ENCODE peak calls at places on chromosomes 13 and 19, in six cellular contexts. G is HCEC 1CT, F is gastrocnemius medialis, O is NCI-H524, T is non-pigmented ciliary epithelial cell, S is RPMI7951. Q is an unnamed sample.

GRCh38 chr13:50125556-50126377 is 110.5 kb downstream of the KCNRG start:
- DNase-seq in O (peak), G (peak), S (peak), T (no peak), F (peak), Q (peak)

GRCh38 chr19:52898101-52898500 is 666 bp upstream of the ZNF320 start:
- DNase-seq in S (no peak), T (no peak), G (no peak), F (no peak), O (no peak), Q (peak)

GRCh38 chr13:28568286-28568685 is 73.4 kb upstream of the FLT1 start:
- DNase-seq in S (no peak), O (peak), G (no peak), T (no peak), F (peak), Q (no peak)

GRCh38 chr13:51083706-51084105 is 27.4 kb downstream of the C13orf42 start:
- DNase-seq in T (no peak), O (no peak), G (no peak), F (no peak), S (no peak), Q (no peak)

GRCh38 chr13:66803759-66804456 is 426.2 kb downstream of the PCDH9 start:
- DNase-seq in T (no peak), O (no peak), F (no peak), G (peak), S (no peak), Q (no peak)

GRCh38 chr19:13833330-13834265 is 38.4 kb downstream of the ZSWIM4 start:
- DNase-seq in F (peak), S (peak), O (peak), T (no peak), G (peak), Q (peak)

GRCh38 chr13:44249439-44249838 is 124.2 kb upstream of the SERP2 start:
- DNase-seq in F (peak), T (no peak), O (no peak), S (peak), G (no peak), Q (no peak)

GRCh38 chr19:6753178-6754031 is 13.8 kb downstream of the SH2D3A start:
- DNase-seq in S (peak), T (no peak), F (peak), O (no peak), G (peak), Q (peak)

GRCh38 chr19:15260939-15261338 is 28.7 kb upstream of the EPHX3 start:
- DNase-seq in O (peak), S (no peak), F (no peak), G (no peak), T (no peak), Q (peak)

GRCh38 chr13:44458313-44458975 is 84.8 kb downstream of the SERP2 start:
- DNase-seq in O (no peak), F (no peak), S (no peak), T (no peak), G (no peak), Q (no peak)

GRCh38 chr19:29717051-29717450 is 2.0 kb upstream of the C19orf12 start:
- DNase-seq in O (no peak), S (no peak), G (no peak), F (no peak), T (no peak), Q (no peak)

GRCh38 chr13:23433171-23434153 is at the start of gene SACS:
- DNase-seq in F (peak), O (peak), S (peak), G (peak), T (no peak), Q (peak)

GRCh38 chr13:85194482-85194881 is 604.7 kb downstream of the SLITRK6 start:
- DNase-seq in G (no peak), F (no peak), S (no peak), O (no peak), T (no peak), Q (no peak)

GRCh38 chr13:35927554-35927953 is 203.6 kb downstream of the DCLK1 start:
- DNase-seq in F (no peak), O (no peak), S (peak), T (peak), G (no peak), Q (no peak)

GRCh38 chr13:34249546-34249945 is 431.6 kb downstream of the RFC3 start:
- DNase-seq in T (no peak), S (no peak), O (no peak), G (no peak), F (no peak), Q (no peak)

GRCh38 chr19:6632002-6632621 is 37.8 kb downstream of the TNFSF14 start:
- DNase-seq in O (peak), G (peak), S (peak), F (peak), T (peak), Q (peak)

GRCh38 chr13:44474122-44474910 is 100.7 kb downstream of the SERP2 start:
- DNase-seq in G (peak), T (no peak), S (peak), O (no peak), F (no peak), Q (no peak)

GRCh38 chr19:13774217-13775191 is at the start of gene C19orf53:
- DNase-seq in F (peak), T (peak), O (peak), S (peak), G (peak), Q (peak)

GRCh38 chr13:108980237-108980636 is 350.8 kb downstream of the MYO16 start:
- DNase-seq in S (no peak), O (no peak), F (no peak), G (no peak), T (no peak), Q (no peak)

GRCh38 chr19:39155741-39156140 is 30.2 kb downstream of the PAK4 start:
- DNase-seq in F (no peak), G (no peak), O (no peak), T (no peak), S (no peak), Q (no peak)

GRCh38 chr19:43779147-43779819 is 1.5 kb downstream of the KCNN4 start:
- DNase-seq in T (no peak), G (no peak), O (no peak), F (no peak), S (no peak), Q (no peak)

GRCh38 chr19:7191946-7192691 is 102.1 kb downstream of the INSR start:
- DNase-seq in F (no peak), T (no peak), G (no peak), S (peak), O (no peak), Q (no peak)

GRCh38 chr13:21010621-21011020 is 50.8 kb downstream of the LATS2 start:
- DNase-seq in S (peak), O (no peak), T (no peak), F (no peak), G (no peak), Q (no peak)

GRCh38 chr13:34577051-34577450 is 365.0 kb upstream of the NBEA start:
- DNase-seq in T (peak), F (no peak), O (no peak), G (no peak), S (peak), Q (no peak)

GRCh38 chr19:17001603-17002183 is 24.9 kb downstream of the CPAMD8 start:
- DNase-seq in S (no peak), G (no peak), F (no peak), T (no peak), O (no peak), Q (no peak)

GRCh38 chr13:99027661-99028425 is 50.0 kb upstream of the DOCK9 start:
- DNase-seq in S (no peak), G (no peak), O (no peak), T (no peak), F (no peak), Q (no peak)

GRCh38 chr19:1747285-1748114 is 5.8 kb upstream of the ONECUT3 start:
- DNase-seq in S (peak), T (peak), G (peak), O (no peak), F (no peak), Q (no peak)

GRCh38 chr19:15256708-15257331 is 24.6 kb upstream of the EPHX3 start:
- DNase-seq in S (no peak), T (no peak), F (no peak), O (no peak), G (no peak), Q (no peak)

GRCh38 chr13:101751488-101751887 is 299.0 kb downstream of the ITGBL1 start:
- DNase-seq in G (peak), S (peak), F (no peak), O (peak), T (peak), Q (no peak)

GRCh38 chr19:50896591-50897190 is 14.5 kb downstream of the KLK4 start:
- DNase-seq in T (peak), F (no peak), S (peak), G (peak), O (no peak), Q (no peak)